ENCODE peak calls at places on chromosome 16, in seven cellular contexts. I, D, Z, V, N, C and E are unnamed samples.

GRCh38 chr16:85888405-85889331 is 10.3 kb upstream of the IRF8 start:
- DNase-seq in I (no peak), D (no peak), Z (no peak), V (no peak), N (peak), C (peak), E (peak)

GRCh38 chr16:19746561-19746960 is 28.5 kb downstream of the IQCK start:
- DNase-seq in I (no peak), D (no peak), Z (no peak), V (no peak), N (no peak), C (no peak), E (no peak)

GRCh38 chr16:77877712-77878111 is 89.3 kb downstream of the VAT1L start:
- DNase-seq in I (no peak), D (no peak), Z (no peak), V (no peak), N (peak), C (no peak), E (peak)

GRCh38 chr16:29986231-29986630 is 9.2 kb downstream of the HIRIP3 start:
- DNase-seq in I (no peak), D (no peak), Z (no peak), V (no peak), N (no peak), C (no peak), E (no peak)

GRCh38 chr16:77723108-77723514 is 797 bp downstream of the NUDT7 start:
- DNase-seq in I (no peak), D (no peak), Z (no peak), V (no peak), N (peak), C (no peak), E (no peak)

GRCh38 chr16:56764835-56765234 is 34.9 kb downstream of the NUP93 start:
- DNase-seq in I (no peak), D (no peak), Z (no peak), V (no peak), N (no peak), C (no peak), E (no peak)

GRCh38 chr16:62225675-62226074 is 189.4 kb upstream of the CDH8 start:
- DNase-seq in I (peak), D (peak), Z (peak), V (peak), N (no peak), C (no peak), E (peak)

GRCh38 chr16:30837904-30838303 is 50.9 kb upstream of the ZNF629 start:
- DNase-seq in I (no peak), D (no peak), Z (no peak), V (no peak), N (no peak), C (no peak), E (no peak)

GRCh38 chr16:75235721-75236193 is 15.7 kb downstream of the BCAR1 start:
- DNase-seq in I (no peak), D (no peak), Z (no peak), V (no peak), N (no peak), C (no peak), E (no peak)

GRCh38 chr16:58733248-58733670 is 857 bp downstream of the GOT2 start:
- DNase-seq in I (no peak), D (no peak), Z (no peak), V (no peak), N (no peak), C (no peak), E (no peak)

GRCh38 chr16:77780378-77780837 is 8.0 kb upstream of the VAT1L start:
- DNase-seq in I (no peak), D (no peak), Z (peak), V (no peak), N (peak), C (no peak), E (peak)